ENCODE peak calls at places on chromosome 1, in eight cellular contexts. X is MCF 10A, C is foreskin fibroblast, N is neural progenitor cell, J is nephron progenitor cell, A is pancreas, L is cardiac muscle cell, K is kidney epithelial cell. H is an unnamed sample.
A peak's percentile ranks its signal among the peaks of the same experiment; 100 is the strongest.

GRCh38 chr1:119787776-119788175 is 19.1 kb upstream of the HMGCS2 start:
- DNase-seq in L (peak; percentile 84), K (no peak), J (no peak), A (no peak), C (no peak), X (no peak), N (no peak), H (no peak)

GRCh38 chr1:45911634-45912033 is 108.2 kb downstream of the MAST2 start:
- DNase-seq in C (no peak), A (no peak), L (no peak), J (no peak), X (no peak), K (no peak), N (no peak), H (no peak)

GRCh38 chr1:211874521-211875347 is 44.2 kb upstream of the LPGAT1 start:
- DNase-seq in J (no peak), K (no peak), L (no peak), A (no peak), C (no peak), X (no peak), N (no peak), H (no peak)

GRCh38 chr1:55700359-55701130 is 485.4 kb upstream of the USP24 start:
- DNase-seq in A (no peak), J (no peak), C (peak; percentile 74), L (peak; percentile 40), X (no peak), N (no peak), K (no peak), H (no peak)

GRCh38 chr1:165144757-165145397 is 211.6 kb downstream of the LMX1A start:
- DNase-seq in N (peak; percentile 76), J (peak; percentile 75), L (peak; percentile 69), C (peak; percentile 76), A (peak; percentile 60), K (no peak), X (peak; percentile 81), H (peak; percentile 33)

GRCh38 chr1:246043556-246043955 is 463.5 kb downstream of the SMYD3 start:
- DNase-seq in X (peak; percentile 20), K (no peak), J (no peak), L (no peak), N (peak; percentile 30), A (no peak), C (no peak), H (no peak)

GRCh38 chr1:159214149-159214760 is 9.6 kb downstream of the ACKR1 start:
- DNase-seq in L (peak; percentile 65), X (peak; percentile 75), A (peak; percentile 51), K (no peak), N (peak; percentile 66), J (peak; percentile 57), C (peak; percentile 70), H (peak; percentile 60)

GRCh38 chr1:69305621-69306020 is 262.1 kb upstream of the LRRC7 start:
- DNase-seq in J (no peak), C (no peak), K (no peak), A (no peak), L (no peak), N (peak; percentile 42), X (peak; percentile 39), H (no peak)

GRCh38 chr1:86515597-86515996 is 31.3 kb upstream of the CLCA4 start:
- DNase-seq in X (peak; percentile 64), N (peak; percentile 64), K (no peak), J (no peak), A (no peak), C (peak; percentile 23), L (peak; percentile 33), H (no peak)

GRCh38 chr1:57188169-57188568 is 222.4 kb upstream of the C8B start:
- DNase-seq in L (no peak), X (no peak), J (no peak), N (no peak), K (no peak), A (no peak), C (peak; percentile 8), H (no peak)

GRCh38 chr1:48228156-48228555 is 5.6 kb downstream of the SLC5A9 start:
- DNase-seq in A (no peak), X (peak; percentile 13), J (peak; percentile 33), K (no peak), C (no peak), L (peak; percentile 6), N (peak; percentile 61), H (no peak)
- TF ChIP-seq CTCF in A (no peak), X (peak; percentile 25), J (peak; percentile 26), K (peak; percentile 26), C (no peak), L (peak; percentile 24), N (peak; percentile 46), H (no peak)

GRCh38 chr1:224928906-224929305 is 569 bp upstream of the DNAH14 start:
- DNase-seq in J (no peak), N (no peak), A (no peak), C (no peak), X (no peak), L (no peak), K (no peak), H (no peak)

GRCh38 chr1:224933584-224933983 is 4.1 kb downstream of the DNAH14 start:
- DNase-seq in J (no peak), C (no peak), X (no peak), K (no peak), N (no peak), A (no peak), L (no peak), H (no peak)

GRCh38 chr1:224932607-224933249 is 3.3 kb downstream of the DNAH14 start:
- DNase-seq in X (no peak), K (no peak), L (no peak), C (no peak), J (no peak), N (no peak), A (no peak), H (no peak)

GRCh38 chr1:224931605-224932004 is 2.1 kb downstream of the DNAH14 start:
- DNase-seq in J (no peak), X (no peak), N (no peak), K (no peak), L (no peak), A (no peak), C (no peak), H (no peak)

DNA sequence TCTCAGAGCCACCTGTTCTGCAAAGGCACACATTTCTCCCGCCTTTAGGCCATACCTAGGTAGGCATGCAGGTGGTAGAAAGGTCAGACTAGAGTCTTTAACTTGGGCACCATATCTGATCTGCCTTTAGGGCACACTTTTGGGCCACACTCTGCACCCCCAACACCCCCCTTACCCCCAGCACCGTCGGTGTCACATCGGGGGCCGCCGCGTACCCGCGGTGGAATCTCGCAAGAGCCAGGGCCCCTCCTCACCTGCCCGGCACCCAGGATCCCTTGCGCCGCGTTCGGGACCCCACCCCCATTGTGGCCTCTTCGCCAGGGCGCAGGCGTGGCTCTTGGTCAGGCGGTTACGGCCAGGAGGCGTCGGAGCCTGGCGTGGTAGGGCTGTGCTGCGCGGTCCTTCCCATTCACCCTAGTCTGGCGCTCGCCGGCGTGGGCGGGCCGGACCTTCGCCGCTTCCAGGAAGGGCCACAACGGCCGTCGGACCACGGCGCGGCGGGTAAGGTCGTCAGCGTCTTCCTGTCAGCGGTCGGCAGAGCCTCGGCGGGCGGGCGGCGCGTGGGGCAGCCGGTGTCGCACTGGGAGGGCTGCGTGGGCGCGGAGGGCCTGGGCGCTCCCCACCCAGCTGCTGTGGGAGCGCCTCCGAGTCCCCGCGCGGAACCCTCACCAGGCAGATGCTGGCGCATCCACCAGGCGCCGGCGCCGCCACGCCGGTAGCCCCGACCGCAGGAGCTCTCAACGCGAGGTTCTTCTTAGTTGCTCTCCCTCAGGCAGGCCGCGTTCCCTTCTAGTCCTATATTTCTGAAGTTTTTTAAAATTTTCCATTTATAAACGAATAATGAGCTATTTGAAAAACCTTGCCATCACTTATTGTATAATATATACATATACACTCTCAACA is at the start of gene DNAH14:
- DNase-seq in N (peak; percentile 82), C (peak; percentile 88), J (peak; percentile 80), L (peak; percentile 88), K (peak; percentile 35), A (peak; percentile 92), X (peak; percentile 96), H (peak; percentile 35)
- TF ChIP-seq CTCF in N (no peak), C (no peak), J (no peak), L (no peak), K (no peak), A (no peak), X (no peak), H (no peak)

DNA sequence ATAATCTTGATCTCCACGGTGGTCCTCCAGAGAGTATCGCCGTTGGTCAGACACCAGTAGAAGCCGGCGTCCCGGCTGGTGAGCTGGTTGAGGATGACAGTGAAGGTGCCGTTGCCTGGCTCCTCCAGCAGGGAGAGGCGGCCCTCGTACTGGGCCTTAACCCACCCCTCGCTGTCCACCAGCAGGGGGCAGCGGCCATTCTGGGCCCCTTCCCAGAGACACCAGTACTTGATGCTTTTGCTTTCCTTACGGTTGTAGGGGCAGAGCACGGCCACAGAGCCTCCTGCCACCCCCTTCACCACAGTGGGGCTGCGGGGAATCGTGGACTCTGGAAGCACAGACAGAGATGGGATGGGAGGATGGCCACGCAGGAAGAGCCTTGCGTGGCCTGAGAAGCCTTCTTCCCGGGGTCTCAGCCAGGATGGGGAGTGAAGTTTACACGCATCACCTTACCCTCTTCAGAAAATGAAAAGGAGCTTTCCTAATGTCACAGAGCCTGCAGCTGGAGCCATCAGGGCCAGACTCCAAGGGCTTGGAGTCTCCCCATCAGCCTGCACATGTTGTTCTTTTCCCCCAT is 10.7 kb downstream of the PIGR start:
- DNase-seq in C (peak; percentile 39), N (peak; percentile 69), K (no peak), L (peak; percentile 68), X (peak; percentile 62), A (peak; percentile 61), J (peak; percentile 49), H (peak; percentile 64)
- TF ChIP-seq CTCF in C (peak; percentile 48), N (peak; percentile 59), K (peak; percentile 61), L (peak; percentile 74), X (peak; percentile 59), A (peak; percentile 83), J (peak; percentile 61), H (peak; percentile 49)

GRCh38 chr1:27338751-27339150 is 3.1 kb upstream of the SYTL1 start:
- DNase-seq in A (no peak), J (no peak), L (no peak), C (no peak), X (no peak), K (no peak), N (peak; percentile 81), H (no peak)
- TF ChIP-seq CTCF in A (no peak), J (no peak), L (no peak), C (no peak), X (no peak), K (no peak), N (no peak), H (no peak)

DNA sequence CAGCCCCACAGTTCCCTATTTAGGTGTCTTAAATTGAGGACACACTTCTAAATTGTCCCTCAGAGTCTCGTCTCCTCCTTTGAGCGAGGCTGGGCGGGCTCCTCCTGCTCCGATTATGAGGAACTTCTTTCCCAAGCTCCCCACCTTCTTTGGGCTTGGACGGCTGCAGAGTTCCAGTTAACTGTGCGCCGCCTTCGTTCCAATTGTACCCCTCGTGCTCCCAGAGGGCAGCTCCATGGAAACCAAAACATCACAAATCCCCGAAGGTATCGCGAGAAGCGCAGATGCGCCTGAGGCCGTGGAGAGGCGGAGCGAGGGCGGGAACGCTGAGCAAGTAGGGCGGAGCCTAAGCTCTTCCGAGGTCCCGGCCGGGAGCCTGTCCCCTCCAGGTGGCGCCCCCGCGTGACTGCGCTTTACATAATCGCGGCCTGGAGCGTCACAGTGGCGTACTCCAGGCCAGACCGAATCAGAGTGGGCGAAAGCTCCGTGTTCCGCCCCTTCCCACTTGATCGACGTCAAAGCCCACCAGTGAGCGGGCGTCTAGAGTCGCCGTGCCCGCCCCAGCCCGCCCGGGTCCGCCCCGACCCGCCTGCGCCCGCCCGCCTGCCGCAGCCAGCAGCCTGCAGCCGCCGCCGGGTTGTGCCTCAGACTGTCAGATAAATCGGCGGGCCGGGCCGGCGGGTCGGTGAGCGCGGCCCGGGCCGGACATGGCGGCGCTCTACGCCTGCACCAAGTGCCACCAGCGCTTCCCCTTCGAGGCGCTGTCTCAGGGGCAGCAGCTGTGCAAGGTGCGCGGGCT is at the start of gene FAM76A:
- DNase-seq in L (peak; percentile 100), A (peak; percentile 100), K (peak; percentile 90), X (peak; percentile 98), C (peak; percentile 100), J (peak; percentile 99), N (peak; percentile 100), H (peak; percentile 100)
- TF ChIP-seq CTCF in L (peak; percentile 55), A (peak; percentile 13), K (peak; percentile 49), X (peak; percentile 23), C (peak; percentile 23), J (peak; percentile 31), N (peak; percentile 52), H (peak; percentile 66)